ENCODE peak calls at places on chromosomes 6 and 20, in seven cellular contexts. U is HepG2, E is A549, W is sigmoid colon, P is tibial nerve, Y is K562, O is ovary. K is an unnamed sample.

GRCh38 chr20:49635171-49635570 is 67.2 kb upstream of the PTGIS start:
- DNase-seq in O (peak), W (peak), E (no peak), Y (no peak), P (peak), U (no peak), K (no peak)

GRCh38 chr6:22575190-22575589 is 5.8 kb downstream of the HDGFL1 start:
- DNase-seq in P (no peak), U (no peak), W (no peak), E (no peak), O (no peak), Y (no peak), K (no peak)

GRCh38 chr6:132734694-132735236 is 20.9 kb upstream of the VNN1 start:
- DNase-seq in P (no peak), E (no peak), O (no peak), U (peak), Y (no peak), W (no peak), K (no peak)

GRCh38 chr20:23340524-23340923 is 10.1 kb upstream of the NXT1 start:
- DNase-seq in P (peak), W (peak), O (peak), E (peak), U (peak), Y (peak), K (peak)

GRCh38 chr6:96420294-96420693 is 101.3 kb upstream of the UFL1 start:
- DNase-seq in W (no peak), E (no peak), O (no peak), P (no peak), U (no peak), Y (no peak), K (no peak)

GRCh38 chr6:107822154-107823046 is 1.7 kb downstream of the SCML4 start:
- DNase-seq in P (no peak), Y (no peak), W (no peak), O (no peak), E (no peak), U (no peak), K (no peak)

GRCh38 chr6:22892452-22892851 is 323.1 kb downstream of the HDGFL1 start:
- DNase-seq in P (no peak), Y (no peak), W (no peak), U (no peak), O (no peak), E (peak), K (no peak)

GRCh38 chr6:118965354-118965753 is 30.4 kb upstream of the MCM9 start:
- DNase-seq in U (peak), O (no peak), P (no peak), W (no peak), E (no peak), Y (no peak), K (no peak)

GRCh38 chr6:125192610-125192930 is 39.0 kb downstream of the TPD52L1 start:
- DNase-seq in P (no peak), U (no peak), W (no peak), Y (no peak), E (no peak), O (no peak), K (no peak)

GRCh38 chr20:56630506-56631317 is 1.6 kb downstream of the TFAP2C start:
- DNase-seq in Y (no peak), O (no peak), W (no peak), U (no peak), E (no peak), P (no peak), K (no peak)

GRCh38 chr20:31693987-31694661 is 28.5 kb downstream of the BCL2L1 start:
- DNase-seq in U (no peak), O (no peak), Y (no peak), P (no peak), E (no peak), W (no peak), K (no peak)

GRCh38 chr6:29760328-29760727 is 37.1 kb downstream of the HLA-F start:
- DNase-seq in P (no peak), U (no peak), E (no peak), W (no peak), Y (no peak), O (no peak), K (no peak)

GRCh38 chr6:90222724-90223198 is 73.9 kb downstream of the BACH2 start:
- DNase-seq in O (no peak), E (peak), W (no peak), Y (no peak), P (no peak), U (peak), K (no peak)

GRCh38 chr6:87664943-87665342 is 37.1 kb downstream of the AKIRIN2 start:
- DNase-seq in P (no peak), W (no peak), O (no peak), Y (no peak), E (no peak), U (no peak), K (no peak)

GRCh38 chr20:48425776-48426175 is 402.0 kb downstream of the PREX1 start:
- DNase-seq in P (no peak), O (no peak), W (no peak), Y (no peak), E (no peak), U (no peak), K (no peak)

GRCh38 chr6:57328074-57328473 is 10.6 kb downstream of the PRIM2 start:
- DNase-seq in W (no peak), O (no peak), P (no peak), E (no peak), U (no peak), Y (no peak), K (no peak)

GRCh38 chr20:25299801-25300200 is 51.9 kb downstream of the PYGB start:
- DNase-seq in E (no peak), O (no peak), W (no peak), Y (no peak), P (no peak), U (no peak), K (no peak)

GRCh38 chr20:37223053-37223452 is 38.6 kb downstream of the GHRH start:
- DNase-seq in P (no peak), E (no peak), Y (no peak), O (no peak), W (no peak), U (no peak), K (no peak)

GRCh38 chr6:41197234-41197633 is 3.7 kb downstream of the TREML2 start:
- DNase-seq in Y (no peak), E (no peak), U (no peak), P (no peak), W (no peak), O (no peak), K (no peak)

DNA sequence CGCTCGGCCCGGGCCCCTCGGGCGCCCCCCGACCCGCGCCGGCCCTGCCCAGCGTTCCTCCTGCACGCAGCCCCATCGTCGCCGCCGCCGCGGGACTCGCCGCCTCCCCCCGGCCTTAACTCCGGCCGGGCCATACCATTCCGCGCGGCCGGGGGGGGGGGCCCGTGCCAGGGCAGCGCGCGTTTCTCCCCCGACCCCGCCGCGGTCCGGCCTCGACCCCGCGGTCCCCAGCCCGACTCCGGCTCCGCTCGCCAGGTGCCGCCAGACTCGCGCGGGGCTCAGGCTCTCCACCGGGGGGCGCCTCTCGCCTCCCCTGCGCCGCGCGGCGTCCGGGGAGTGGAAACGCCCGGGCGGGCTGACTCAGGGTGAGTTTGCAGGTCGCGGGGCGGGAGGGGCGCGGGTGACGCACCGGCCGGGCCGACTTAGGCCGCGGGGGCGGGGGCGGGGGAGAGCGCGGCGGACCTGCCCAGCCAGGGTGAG is at the start of gene SRXN1:
- DNase-seq in Y (peak), U (peak), O (peak), P (peak), W (peak), E (peak), K (peak)
- TF ChIP-seq EP300 in Y (peak), U (peak), O (no peak), P (peak), W (no peak), E (peak), K (no peak)

GRCh38 chr6:72420409-72420808 is 201.5 kb upstream of the KCNQ5 start:
- DNase-seq in U (no peak), W (no peak), E (no peak), Y (no peak), P (no peak), O (no peak), K (no peak)

GRCh38 chr6:72425003-72425681 is 196.7 kb upstream of the KCNQ5 start:
- DNase-seq in O (no peak), U (no peak), Y (no peak), P (no peak), E (no peak), W (no peak), K (no peak)

GRCh38 chr6:72421387-72421786 is 200.5 kb upstream of the KCNQ5 start:
- DNase-seq in E (no peak), U (no peak), P (no peak), O (no peak), Y (no peak), W (no peak), K (no peak)

GRCh38 chr6:72422126-72422680 is 199.7 kb upstream of the KCNQ5 start:
- DNase-seq in Y (no peak), U (no peak), W (no peak), O (no peak), E (no peak), P (no peak), K (no peak)

GRCh38 chr6:72424476-72424875 is 197.4 kb upstream of the KCNQ5 start:
- DNase-seq in E (no peak), W (no peak), Y (no peak), U (no peak), O (no peak), P (no peak), K (no peak)
- H3K27ac ChIP-seq in E (no peak), W (no peak), Y (no peak), U (no peak), O (no peak), P (no peak), K (no peak)

GRCh38 chr6:152221806-152222628 is 414.5 kb downstream of the ESR1 start:
- DNase-seq in E (no peak), Y (no peak), P (no peak), U (no peak), O (no peak), W (no peak), K (no peak)

GRCh38 chr6:152225231-152225934 is 411.8 kb downstream of the SYNE1 start:
- DNase-seq in E (no peak), Y (no peak), P (no peak), O (no peak), U (no peak), W (no peak), K (no peak)

GRCh38 chr6:152223622-152224021 is 413.5 kb downstream of the SYNE1 start:
- DNase-seq in W (no peak), P (no peak), O (no peak), E (no peak), Y (no peak), U (peak), K (no peak)

GRCh38 chr6:152218887-152219286 is 411.4 kb downstream of the ESR1 start:
- DNase-seq in O (no peak), Y (no peak), U (no peak), P (no peak), W (no peak), E (no peak), K (no peak)

DNA sequence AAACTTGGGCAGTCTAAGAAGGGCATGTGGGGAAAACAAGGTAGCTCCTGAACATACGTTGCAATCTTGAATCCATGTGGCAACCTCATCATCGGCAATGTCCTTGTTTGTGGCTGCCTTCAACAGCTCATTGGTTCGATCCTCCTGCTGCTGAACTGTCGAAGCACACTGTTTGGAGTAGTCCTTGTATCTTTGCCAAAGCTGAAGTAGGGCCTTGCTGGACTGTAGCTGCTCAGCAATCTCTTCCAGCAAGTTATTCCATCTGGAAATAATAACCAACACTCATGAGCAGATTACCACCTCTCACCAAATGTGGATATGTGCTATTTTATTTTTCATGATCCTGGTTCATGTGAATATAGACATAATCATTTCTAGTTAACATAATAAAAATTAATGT is 413.3 kb downstream of the ESR1 start:
- DNase-seq in Y (no peak), E (no peak), P (no peak), W (no peak), U (no peak), O (no peak), K (no peak)
- TF ChIP-seq EP300 in Y (no peak), E (no peak), P (no peak), W (no peak), U (no peak), O (no peak), K (no peak)

DNA sequence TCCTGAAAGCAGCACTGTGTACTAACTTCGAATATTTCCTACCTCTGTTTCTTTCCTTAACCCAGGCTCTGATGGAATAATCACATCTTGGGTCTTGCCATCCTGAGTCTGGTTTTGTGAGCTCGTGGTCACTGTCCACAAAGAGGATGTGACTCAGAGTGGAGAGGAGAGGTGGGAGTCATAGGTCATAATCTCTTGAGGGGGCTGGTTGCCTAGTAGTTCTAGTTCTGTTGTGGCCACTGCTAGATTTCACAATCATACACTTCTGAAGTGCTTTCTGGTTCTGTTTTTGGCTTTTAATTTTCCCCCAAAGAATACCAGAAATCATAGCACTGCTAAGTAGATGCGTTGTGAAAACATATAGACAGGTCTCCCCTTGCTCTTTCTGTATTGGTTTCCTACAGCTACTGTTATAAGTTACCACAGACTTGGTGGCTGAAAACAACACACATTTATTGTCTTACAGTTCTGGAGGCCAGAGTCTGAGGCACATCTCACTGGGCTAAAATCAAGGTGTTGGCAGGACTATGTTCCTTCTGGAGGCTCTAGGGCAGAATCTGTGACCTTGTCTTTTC is 102.8 kb downstream of the NRSN1 start:
- DNase-seq in E (no peak), P (no peak), Y (no peak), W (no peak), O (no peak), U (peak), K (no peak)
- H3K27ac ChIP-seq in E (no peak), P (no peak), Y (no peak), W (no peak), O (no peak), U (peak), K (no peak)

GRCh38 chr6:112640895-112641294 is 293.8 kb downstream of the RFPL4B start:
- DNase-seq in O (no peak), E (no peak), Y (no peak), W (no peak), U (no peak), P (no peak), K (no peak)
- TF ChIP-seq EP300 in O (no peak), E (no peak), Y (no peak), W (no peak), U (no peak), P (no peak), K (no peak)

DNA sequence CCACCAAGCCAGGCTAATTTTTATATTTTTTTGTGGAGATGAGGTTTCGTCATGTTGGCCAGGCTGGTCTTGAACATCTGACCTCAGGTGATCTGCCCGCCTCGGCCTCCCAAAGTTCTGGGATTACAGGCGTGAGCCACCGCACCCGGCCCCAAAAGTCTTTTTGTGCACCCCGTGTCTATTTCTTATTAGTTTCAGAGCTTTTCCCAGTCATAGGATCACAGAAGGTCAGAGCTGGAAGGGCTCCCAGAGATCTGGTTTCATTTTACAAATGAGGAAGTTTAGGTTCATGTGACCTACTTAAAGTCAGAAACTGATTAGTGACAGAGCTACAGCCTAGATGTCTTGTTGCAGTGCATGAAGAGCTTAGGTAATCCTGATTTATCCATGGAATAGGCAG is 1.6 kb upstream of the OGFRL1 start:
- DNase-seq in E (no peak), W (peak), Y (no peak), O (no peak), U (no peak), P (peak), K (peak)
- H3K27ac ChIP-seq in E (no peak), W (peak), Y (no peak), O (no peak), U (no peak), P (no peak), K (peak)

K was measured in suprapubic skin.